ENCODE peak calls at places on chromosomes 7 and 10, in six cellular contexts. S is neuronal stem cell, H is IMR-90, L is H9, T is H1, Q is mesenchymal stem cell. E is an unnamed sample.

GRCh38 chr7:138739859-138740258 is 38.7 kb upstream of the SVOPL start:
- DNase-seq in S (no peak), H (no peak), L (no peak), T (no peak), Q (no peak), E (no peak)

GRCh38 chr7:70082026-70082655 is 483.9 kb downstream of the AUTS2 start:
- DNase-seq in S (no peak), H (no peak), L (no peak), T (no peak), Q (no peak), E (no peak)

GRCh38 chr10:100204370-100204769 is 18.5 kb upstream of the ERLIN1 start:
- DNase-seq in S (no peak), H (no peak), L (no peak), T (no peak), Q (no peak), E (no peak)

GRCh38 chr7:16543456-16543855 is 16.8 kb downstream of the LRRC72 start:
- DNase-seq in S (no peak), H (no peak), L (no peak), T (no peak), Q (no peak), E (no peak)

GRCh38 chr7:157088136-157088535 is 50.6 kb upstream of the UBE3C start:
- DNase-seq in S (no peak), H (no peak), L (no peak), T (no peak), Q (no peak), E (no peak)

GRCh38 chr10:110447886-110448285 is 49.8 kb upstream of the DUSP5 start:
- DNase-seq in S (no peak), H (no peak), L (no peak), T (no peak), Q (no peak), E (no peak)

GRCh38 chr7:95549818-95550529 is 46.3 kb downstream of the PDK4 start:
- DNase-seq in S (no peak), H (peak), L (no peak), T (no peak), Q (peak), E (peak)

GRCh38 chr10:24869354-24870016 is 82.9 kb downstream of the PRTFDC1 start:
- DNase-seq in S (no peak), H (peak), L (no peak), T (no peak), Q (no peak), E (no peak)

GRCh38 chr7:75716992-75717626 is 21.6 kb downstream of the HIP1 start:
- DNase-seq in S (no peak), H (peak), L (no peak), T (no peak), Q (peak), E (peak)

GRCh38 chr7:117188949-117189348 is 133.9 kb downstream of the WNT2 start:
- DNase-seq in S (no peak), H (peak), L (no peak), T (no peak), Q (no peak), E (peak)

GRCh38 chr10:124532106-124532641 is 70.6 kb downstream of the LHPP start:
- DNase-seq in S (no peak), H (no peak), L (peak), T (peak), Q (no peak), E (peak)

GRCh38 chr7:79091011-79091410 is 362.5 kb downstream of the MAGI2 start:
- DNase-seq in S (no peak), H (no peak), L (no peak), T (no peak), Q (peak), E (no peak)

GRCh38 chr10:70775679-70776454 is 9.3 kb downstream of the TBATA start:
- DNase-seq in S (no peak), H (no peak), L (peak), T (peak), Q (no peak), E (no peak)

GRCh38 chr7:33457041-33457440 is 327.7 kb downstream of the BBS9 start:
- DNase-seq in S (no peak), H (no peak), L (no peak), T (no peak), Q (peak), E (no peak)

GRCh38 chr7:2928613-2929311 is 84.7 kb upstream of the GNA12 start:
- DNase-seq in S (no peak), H (no peak), L (peak), T (no peak), Q (no peak), E (no peak)

GRCh38 chr7:113370910-113371309 is 252.6 kb upstream of the SMIM30 start:
- DNase-seq in S (no peak), H (peak), L (no peak), T (no peak), Q (no peak), E (no peak)

GRCh38 chr7:102063736-102064135 is 222.9 kb upstream of the SH2B2 start:
- DNase-seq in S (no peak), H (peak), L (peak), T (peak), Q (peak), E (peak)

GRCh38 chr10:126479280-126479679 is 91.0 kb upstream of the ADAM12 start:
- DNase-seq in S (no peak), H (no peak), L (no peak), T (peak), Q (no peak), E (no peak)

GRCh38 chr7:77580762-77581350 is 43.8 kb downstream of the PTPN12 start:
- DNase-seq in S (no peak), H (peak), L (no peak), T (no peak), Q (no peak), E (peak)

GRCh38 chr7:7117935-7118586 is 64.3 kb upstream of the C1GALT1 start:
- DNase-seq in S (no peak), H (no peak), L (no peak), T (no peak), Q (no peak), E (no peak)

GRCh38 chr10:114782666-114783065 is 38.9 kb upstream of the FHIP2A start:
- DNase-seq in S (no peak), H (no peak), L (no peak), T (no peak), Q (no peak), E (no peak)

GRCh38 chr10:93461124-93461806 is 20.9 kb downstream of the MYOF start:
- DNase-seq in S (no peak), H (peak), L (no peak), T (no peak), Q (peak), E (no peak)

GRCh38 chr7:13532028-13532753 is 457.3 kb downstream of the ETV1 start:
- DNase-seq in S (no peak), H (no peak), L (no peak), T (no peak), Q (no peak), E (no peak)

GRCh38 chr7:37359662-37360444 is 88.8 kb downstream of the ELMO1 start:
- DNase-seq in S (no peak), H (no peak), L (no peak), T (no peak), Q (no peak), E (no peak)

GRCh38 chr7:102425639-102426267 is 7.6 kb upstream of the ORAI2 start:
- DNase-seq in S (no peak), H (no peak), L (peak), T (no peak), Q (no peak), E (peak)

GRCh38 chr10:44032216-44032615 is 352.7 kb downstream of the CXCL12 start:
- DNase-seq in S (no peak), H (no peak), L (no peak), T (no peak), Q (no peak), E (no peak)

GRCh38 chr10:90813592-90814365 is 44.1 kb downstream of the HTR7 start:
- DNase-seq in S (no peak), H (no peak), L (no peak), T (no peak), Q (no peak), E (no peak)

GRCh38 chr7:137965942-137966624 is 35.8 kb downstream of the CREB3L2 start:
- DNase-seq in S (no peak), H (no peak), L (no peak), T (no peak), Q (no peak), E (peak)

GRCh38 chr7:93030605-93031225 is 87.1 kb downstream of the SAMD9 start:
- DNase-seq in S (no peak), H (no peak), L (no peak), T (no peak), Q (no peak), E (no peak)

GRCh38 chr7:157299613-157300405 is 37.0 kb upstream of the DNAJB6 start:
- DNase-seq in S (no peak), H (no peak), L (no peak), T (no peak), Q (no peak), E (no peak)

GRCh38 chr10:63430091-63430998 is 35.4 kb downstream of the JMJD1C start:
- DNase-seq in S (no peak), H (peak), L (no peak), T (no peak), Q (peak), E (peak)

GRCh38 chr7:47819054-47819920 is 129.0 kb downstream of the PKD1L1 start:
- DNase-seq in S (peak), H (peak), L (no peak), T (peak), Q (peak), E (peak)

GRCh38 chr10:71946700-71947099 is 17.5 kb upstream of the CHST3 start:
- DNase-seq in S (no peak), H (no peak), L (no peak), T (no peak), Q (no peak), E (no peak)

GRCh38 chr10:107913317-107914294 is 749.1 kb upstream of the SORCS1 start:
- DNase-seq in S (peak), H (no peak), L (peak), T (peak), Q (no peak), E (no peak)

GRCh38 chr7:2030475-2031456 is 202.0 kb downstream of the MAD1L1 start:
- DNase-seq in S (no peak), H (no peak), L (no peak), T (no peak), Q (no peak), E (no peak)

GRCh38 chr7:92809397-92810241 is 26.8 kb downstream of the CDK6 start:
- DNase-seq in S (no peak), H (peak), L (peak), T (no peak), Q (peak), E (peak)

GRCh38 chr10:122240401-122240800 is 30.7 kb upstream of the BTBD16 start:
- DNase-seq in S (no peak), H (no peak), L (no peak), T (no peak), Q (no peak), E (no peak)

GRCh38 chr10:34762603-34763299 is 52.3 kb downstream of the PARD3 start:
- DNase-seq in S (no peak), H (no peak), L (no peak), T (no peak), Q (no peak), E (no peak)
- H3K14ac ChIP-seq in S (no peak), H (no peak), L (no peak), T (no peak), Q (no peak), E (no peak)

GRCh38 chr7:9026121-9026520 is 592.7 kb downstream of the NXPH1 start:
- DNase-seq in S (no peak), H (no peak), L (no peak), T (no peak), Q (no peak), E (no peak)
- H4K91ac ChIP-seq in S (no peak), H (no peak), L (no peak), T (no peak), Q (no peak), E (no peak)

GRCh38 chr7:30584415-30584814 is 10.3 kb upstream of the GARS1 start:
- DNase-seq in S (no peak), H (no peak), L (no peak), T (no peak), Q (no peak), E (no peak)

GRCh38 chr7:30585675-30586074 is 9.0 kb upstream of the GARS1 start:
- DNase-seq in S (no peak), H (peak), L (no peak), T (no peak), Q (no peak), E (no peak)

GRCh38 chr7:30583181-30583580 is 11.5 kb upstream of the GARS1 start:
- DNase-seq in S (no peak), H (no peak), L (no peak), T (no peak), Q (no peak), E (no peak)

GRCh38 chr7:30584970-30585369 is 9.7 kb upstream of the GARS1 start:
- DNase-seq in S (no peak), H (no peak), L (no peak), T (no peak), Q (no peak), E (no peak)
- H3K23ac ChIP-seq in S (no peak), H (no peak), L (no peak), T (no peak), Q (no peak), E (no peak)

GRCh38 chr10:102781089-102781920 is 37.6 kb downstream of the WBP1L start:
- DNase-seq in S (no peak), H (no peak), L (no peak), T (no peak), Q (peak), E (no peak)

GRCh38 chr10:102782698-102783540 is 39.2 kb downstream of the WBP1L start:
- DNase-seq in S (no peak), H (peak), L (no peak), T (no peak), Q (peak), E (no peak)

GRCh38 chr10:102783541-102783930 is 39.8 kb downstream of the WBP1L start:
- DNase-seq in S (no peak), H (no peak), L (no peak), T (no peak), Q (no peak), E (peak)

GRCh38 chr10:102781921-102782542 is 38.3 kb downstream of the WBP1L start:
- DNase-seq in S (no peak), H (peak), L (no peak), T (no peak), Q (peak), E (no peak)

DNA sequence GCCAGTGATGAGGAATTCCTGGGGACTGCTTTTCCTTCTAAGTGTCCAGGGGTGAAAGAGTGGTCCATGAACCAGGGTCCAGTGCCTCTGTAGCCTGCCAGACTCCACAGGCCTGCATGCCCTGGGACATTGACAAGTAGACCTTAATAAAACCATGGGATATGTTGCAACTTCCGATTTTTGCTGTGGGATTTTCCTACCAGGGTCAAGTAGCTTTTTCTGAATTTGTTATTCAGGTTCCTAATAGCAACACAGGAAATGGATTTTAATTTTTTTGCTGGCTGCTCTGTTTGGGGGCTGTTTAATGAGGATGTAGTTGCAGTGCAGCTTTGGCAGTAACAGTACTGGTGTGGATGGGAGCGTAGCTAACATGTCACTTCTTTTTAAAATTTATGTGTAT is 42.1 kb downstream of the WBP1L start:
- DNase-seq in S (no peak), H (peak), L (no peak), T (no peak), Q (peak), E (peak)
- H3K14ac ChIP-seq in S (no peak), H (no peak), L (no peak), T (no peak), Q (no peak), E (no peak)

GRCh38 chr7:111530356-111530668 is 32.0 kb downstream of the IMMP2L start:
- DNase-seq in S (no peak), H (no peak), L (no peak), T (no peak), Q (no peak), E (no peak)
- H4K91ac ChIP-seq in S (no peak), H (no peak), L (no peak), T (no peak), Q (no peak), E (no peak)

DNA sequence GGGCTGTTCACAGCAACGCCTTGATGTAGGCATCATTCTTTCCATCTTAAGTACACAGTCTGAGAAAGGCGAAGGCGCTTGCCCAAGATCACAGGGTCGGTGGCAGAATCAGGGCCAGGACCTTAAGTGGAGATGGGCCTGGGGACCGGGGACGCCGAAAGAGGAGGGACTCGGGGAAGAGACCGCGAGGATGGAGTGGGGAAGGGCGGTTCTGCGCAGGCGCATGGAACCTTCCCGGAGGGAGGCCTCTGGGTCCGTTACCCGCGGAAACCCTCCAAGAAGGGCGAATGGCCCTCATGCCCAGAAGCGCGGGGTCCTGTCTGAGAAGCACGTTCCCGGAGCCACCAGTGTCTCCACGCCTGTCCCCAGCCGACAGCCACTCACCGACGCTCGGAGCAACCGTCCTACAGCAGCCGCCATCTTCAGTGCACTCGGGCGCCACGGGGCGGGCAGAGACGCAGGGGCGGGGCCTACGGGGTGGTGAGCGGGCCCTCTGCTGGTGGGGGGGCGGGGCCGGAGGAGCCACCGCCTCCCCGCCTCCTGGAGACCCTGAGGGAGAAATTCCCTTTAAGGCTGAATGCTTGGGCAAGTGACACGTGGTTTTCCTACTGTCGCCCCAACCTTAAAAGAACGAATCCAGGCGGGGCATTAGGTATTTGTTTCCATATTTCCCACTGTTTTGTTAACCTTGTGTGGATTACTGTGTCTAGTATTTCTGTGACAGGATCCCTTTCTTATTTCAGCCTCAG is at the start of gene PRDX3:
- DNase-seq in S (peak), H (peak), L (peak), T (peak), Q (peak), E (peak)
- H3K23ac ChIP-seq in S (peak), H (peak), L (no peak), T (no peak), Q (no peak), E (no peak)

GRCh38 chr7:597348-598178 is 77.9 kb upstream of the PDGFA start:
- DNase-seq in S (no peak), H (no peak), L (no peak), T (no peak), Q (no peak), E (no peak)
- H3K14ac ChIP-seq in S (no peak), H (no peak), L (no peak), T (no peak), Q (no peak), E (no peak)

GRCh38 chr7:29243777-29244655 is 49.4 kb downstream of the CHN2 start:
- DNase-seq in S (no peak), H (no peak), L (peak), T (peak), Q (no peak), E (peak)
- H4K91ac ChIP-seq in S (no peak), H (no peak), L (no peak), T (no peak), Q (no peak), E (no peak)

GRCh38 chr10:5751854-5752253 is 61.4 kb downstream of the GDI2 start:
- DNase-seq in S (no peak), H (no peak), L (peak), T (no peak), Q (no peak), E (no peak)

GRCh38 chr10:5757766-5758517 is 55.3 kb downstream of the GDI2 start:
- DNase-seq in S (no peak), H (no peak), L (no peak), T (no peak), Q (no peak), E (no peak)

GRCh38 chr10:5748394-5748803 is 63.8 kb downstream of the TASOR2 start:
- DNase-seq in S (no peak), H (no peak), L (no peak), T (no peak), Q (no peak), E (no peak)

DNA sequence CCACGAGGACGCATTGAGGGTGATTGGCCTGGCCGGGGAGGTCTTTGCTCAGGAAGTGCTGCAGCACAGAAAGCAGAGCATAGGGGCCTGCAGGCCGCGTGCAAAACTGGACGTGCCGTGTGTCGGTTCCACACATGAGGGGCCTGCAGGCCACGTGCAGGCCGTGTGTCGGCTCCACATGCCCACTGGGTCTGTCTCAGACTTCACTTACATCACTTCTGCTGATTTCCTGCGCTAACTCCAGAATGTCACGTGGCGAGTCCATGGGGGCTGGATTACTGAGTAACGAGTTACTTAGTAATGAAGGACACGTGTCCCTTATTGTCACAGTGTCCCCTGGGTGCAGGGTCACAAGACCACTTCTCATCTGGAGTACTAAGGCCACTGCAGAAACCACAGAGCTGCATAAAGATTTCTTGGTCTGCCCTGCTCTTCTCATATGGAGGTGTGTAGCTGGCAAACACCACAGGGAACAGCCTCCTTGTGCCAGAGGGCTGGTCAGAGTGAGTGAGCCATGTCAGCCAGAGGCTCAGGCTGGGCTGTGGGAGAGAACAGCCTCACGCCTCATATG is 60.8 kb downstream of the GDI2 start:
- DNase-seq in S (no peak), H (no peak), L (no peak), T (no peak), Q (no peak), E (no peak)
- H3K23ac ChIP-seq in S (no peak), H (no peak), L (no peak), T (no peak), Q (no peak), E (no peak)

GRCh38 chr7:119969054-119969453 is 303.9 kb upstream of the KCND2 start:
- DNase-seq in S (no peak), H (no peak), L (no peak), T (no peak), Q (no peak), E (no peak)
- H3K14ac ChIP-seq in S (no peak), H (no peak), L (no peak), T (no peak), Q (no peak), E (no peak)